ENCODE peak calls at places on chromosomes 2 and 18, in six cellular contexts. O is left ventricle myocardium inferior, Z is NCI-H446 treated with DMSO at 0.1 percent for 48 hours, A is GM04504, F is heart right ventricle, N is NT2/D1. U is an unnamed sample.

GRCh38 chr2:42951263-42951938 is 159.0 kb upstream of the HAAO start:
- DNase-seq in O (no peak), Z (no peak), A (no peak), F (peak; percentile 64), N (no peak), U (no peak)

GRCh38 chr18:10089881-10090280 is 176.1 kb downstream of the VAPA start:
- DNase-seq in O (no peak), Z (no peak), A (no peak), F (no peak), N (no peak), U (no peak)

GRCh38 chr2:20353597-20353996 is 3.0 kb upstream of the PUM2 start:
- DNase-seq in O (no peak), Z (no peak), A (no peak), F (no peak), N (no peak), U (no peak)

GRCh38 chr18:47758000-47758399 is 172.5 kb downstream of the SMAD2 start:
- DNase-seq in O (no peak), Z (no peak), A (no peak), F (no peak), N (no peak), U (no peak)

GRCh38 chr2:56118474-56118873 is 65.3 kb upstream of the CCDC85A start:
- DNase-seq in O (no peak), Z (no peak), A (no peak), F (no peak), N (no peak), U (no peak)

GRCh38 chr2:159562248-159562647 is 54.1 kb downstream of the BAZ2B start:
- DNase-seq in O (no peak), Z (no peak), A (no peak), F (no peak), N (no peak), U (no peak)

GRCh38 chr2:157838442-157839161 is 37.5 kb downstream of the ACVR1 start:
- DNase-seq in O (peak; percentile 19), Z (peak; percentile 78), A (no peak), F (peak; percentile 54), N (no peak), U (peak; percentile 52)

GRCh38 chr2:44844651-44845270 is 96.7 kb upstream of the SIX3 start:
- DNase-seq in O (no peak), Z (no peak), A (no peak), F (no peak), N (no peak), U (no peak)

GRCh38 chr2:113067681-113068080 is at the start of gene IL1F10:
- DNase-seq in O (no peak), Z (no peak), A (no peak), F (no peak), N (no peak), U (no peak)

GRCh38 chr2:189851174-189851826 is 67.0 kb downstream of the PMS1 start:
- DNase-seq in O (no peak), Z (no peak), A (no peak), F (no peak), N (no peak), U (no peak)

GRCh38 chr2:129619471-129619870 is 360.0 kb upstream of the RAB6C start:
- DNase-seq in O (no peak), Z (no peak), A (no peak), F (no peak), N (no peak), U (no peak)

U was measured in left cardiac atrium.